ENCODE peak calls at places on chromosomes 5 and 9, in six cellular contexts. X is GM23248, B is heart left ventricle, U is neuronal stem cell, I is brain microvascular endothelial cell, L is lung. P is an unnamed sample.

GRCh38 chr5:160165137-160166068 is 46.2 kb upstream of the PWWP2A start:
- DNase-seq in B (peak; percentile 87), L (peak; percentile 87), U (peak; percentile 37), X (peak; percentile 97), I (peak; percentile 99), P (peak; percentile 97)

GRCh38 chr9:92097997-92098482 is 17.2 kb downstream of the SPTLC1 start:
- DNase-seq in X (no peak), B (peak; percentile 48), I (peak; percentile 62), L (peak; percentile 57), U (no peak), P (peak; percentile 73)

GRCh38 chr5:135376961-135377621 is 21.9 kb downstream of the MACROH2A1 start:
- DNase-seq in U (no peak), X (no peak), L (no peak), B (no peak), I (no peak), P (no peak)

GRCh38 chr5:127924606-127925005 is 159.0 kb upstream of the SLC12A2 start:
- DNase-seq in I (no peak), X (no peak), B (no peak), U (no peak), L (no peak), P (no peak)

GRCh38 chr9:135079018-135079417 is 8.4 kb upstream of the OLFM1 start:
- DNase-seq in B (peak; percentile 2), X (no peak), L (no peak), I (no peak), U (no peak), P (no peak)

GRCh38 chr5:43016217-43016779 is 23.8 kb downstream of the ANXA2R start:
- DNase-seq in X (no peak), B (no peak), I (no peak), L (no peak), U (no peak), P (no peak)

GRCh38 chr9:801399-802071 is 40.0 kb upstream of the DMRT1 start:
- DNase-seq in U (no peak), B (no peak), X (peak; percentile 15), I (peak; percentile 73), L (no peak), P (peak; percentile 76)

GRCh38 chr5:7426284-7426683 is 30.3 kb downstream of the ADCY2 start:
- DNase-seq in B (no peak), L (no peak), I (no peak), X (no peak), U (no peak), P (no peak)

GRCh38 chr5:20572560-20572959 is 584.6 kb upstream of the CDH18 start:
- DNase-seq in U (no peak), I (no peak), X (peak; percentile 31), L (no peak), B (no peak), P (peak; percentile 87)

GRCh38 chr9:122991370-122991830 is 42.1 kb upstream of the GPR21 start:
- DNase-seq in U (no peak), B (no peak), L (peak; percentile 28), X (peak; percentile 94), I (peak; percentile 76), P (peak; percentile 96)

GRCh38 chr5:177494356-177495195 is 2.8 kb downstream of the PDLIM7 start:
- DNase-seq in U (peak; percentile 54), B (peak; percentile 71), L (peak; percentile 65), I (peak; percentile 93), X (peak; percentile 94), P (peak; percentile 80)
- H3K4me3 ChIP-seq in U (peak overlapping the region; percentile 15), B (peak overlapping the region; percentile 96), L (no peak overlapping the region), I (peak overlapping the region; percentile 81), X (peak overlapping the region; percentile 86), P (no peak overlapping the region)

GRCh38 chr5:169339869-169340268 is 38.9 kb upstream of the SLIT3 start:
- DNase-seq in L (no peak), I (no peak), B (no peak), U (no peak), X (no peak), P (no peak)
- H3K27me3 ChIP-seq in L (no peaks in the 10 kb centered on the region), I (no peaks in the 10 kb centered on the region), B (peaks cover 12% of the 10 kb centered on the region), U (no peaks in the 10 kb centered on the region), X (no peaks in the 10 kb centered on the region), P (no peaks in the 10 kb centered on the region)

GRCh38 chr9:110114086-110114887 is 93.7 kb downstream of the C9orf152 start:
- DNase-seq in L (no peak), X (peak; percentile 51), I (no peak), B (no peak), U (no peak), P (peak; percentile 46)
- H3K4me3 ChIP-seq in L (no peak overlapping the region), X (no peak overlapping the region), I (no peak overlapping the region), B (no peak overlapping the region), U (no peak overlapping the region), P (no peak overlapping the region)

GRCh38 chr9:133173056-133173455 is 9.3 kb upstream of the GBGT1 start:
- DNase-seq in B (no peak), X (no peak), I (no peak), U (no peak), L (no peak), P (no peak)
- H3K27me3 ChIP-seq in B (peaks cover 4% of the 10 kb centered on the region), X (peaks cover 41% of the 10 kb centered on the region), I (peaks cover 6% of the 10 kb centered on the region), U (no peaks in the 10 kb centered on the region), L (no peaks in the 10 kb centered on the region), P (peaks cover 2% of the 10 kb centered on the region)